ENCODE peak calls at places on chromosome 17, in ten cellular contexts. One of them, this sample, is unnamed.
A peak's percentile ranks its signal among the peaks of the same experiment; 100 is the strongest.

GRCh38 chr17:42402121-42402516 is 13.9 kb upstream of the STAT3 start:
- DNase-seq in dorsolateral prefrontal cortex: no peak
- DNase-seq in AG04449: no peak
- DNase-seq in K562: no peak
- DNase-seq in testis: no peak
- DNase-seq in brain microvascular endothelial cell: no peak
- DNase-seq in heart left ventricle: no peak
- DNase-seq in IMR-90: peak; percentile 57
- DNase-seq in GM06990: no peak
- DNase-seq in sigmoid colon: no peak
- DNase-seq in this sample: no peak

GRCh38 chr17:81413497-81414135 is 18.4 kb downstream of the BAHCC1 start:
- DNase-seq in heart left ventricle: no peak
- DNase-seq in IMR-90: no peak
- DNase-seq in testis: no peak
- DNase-seq in GM06990: no peak
- DNase-seq in brain microvascular endothelial cell: no peak
- DNase-seq in sigmoid colon: no peak
- DNase-seq in AG04449: no peak
- DNase-seq in K562: no peak
- DNase-seq in dorsolateral prefrontal cortex: no peak
- DNase-seq in this sample: no peak

GRCh38 chr17:43025290-43025657 is 243 bp downstream of the RND2 start:
- DNase-seq in K562: no peak
- DNase-seq in GM06990: no peak
- DNase-seq in AG04449: no peak
- DNase-seq in brain microvascular endothelial cell: no peak
- DNase-seq in testis: no peak
- DNase-seq in heart left ventricle: no peak
- DNase-seq in dorsolateral prefrontal cortex: no peak
- DNase-seq in sigmoid colon: no peak
- DNase-seq in IMR-90: no peak
- DNase-seq in this sample: no peak

GRCh38 chr17:38464723-38465419 is 36.6 kb downstream of the ARHGAP23 start:
- DNase-seq in GM06990: no peak
- DNase-seq in brain microvascular endothelial cell: peak; percentile 86
- DNase-seq in testis: peak; percentile 91
- DNase-seq in dorsolateral prefrontal cortex: peak; percentile 90
- DNase-seq in K562: peak; percentile 90
- DNase-seq in IMR-90: peak; percentile 94
- DNase-seq in heart left ventricle: peak; percentile 91
- DNase-seq in AG04449: peak; percentile 74
- DNase-seq in sigmoid colon: peak; percentile 97
- DNase-seq in this sample: no peak

GRCh38 chr17:3796822-3797170 is 4.2 kb downstream of the ITGAE start:
- DNase-seq in testis: no peak
- DNase-seq in GM06990: no peak
- DNase-seq in dorsolateral prefrontal cortex: no peak
- DNase-seq in brain microvascular endothelial cell: no peak
- DNase-seq in heart left ventricle: no peak
- DNase-seq in IMR-90: no peak
- DNase-seq in AG04449: no peak
- DNase-seq in sigmoid colon: no peak
- DNase-seq in K562: no peak
- DNase-seq in this sample: no peak

GRCh38 chr17:15967706-15968399 is 22.9 kb downstream of the ADORA2B start:
- DNase-seq in GM06990: no peak
- DNase-seq in AG04449: no peak
- DNase-seq in dorsolateral prefrontal cortex: no peak
- DNase-seq in K562: no peak
- DNase-seq in IMR-90: no peak
- DNase-seq in sigmoid colon: peak; percentile 17
- DNase-seq in brain microvascular endothelial cell: no peak
- DNase-seq in heart left ventricle: no peak
- DNase-seq in testis: no peak
- DNase-seq in this sample: no peak

GRCh38 chr17:66518677-66519076 is 216.3 kb downstream of the PRKCA start:
- DNase-seq in GM06990: no peak
- DNase-seq in IMR-90: no peak
- DNase-seq in AG04449: no peak
- DNase-seq in testis: no peak
- DNase-seq in sigmoid colon: no peak
- DNase-seq in K562: no peak
- DNase-seq in heart left ventricle: no peak
- DNase-seq in brain microvascular endothelial cell: no peak
- DNase-seq in dorsolateral prefrontal cortex: no peak
- DNase-seq in this sample: no peak

GRCh38 chr17:48175692-48176450 is 68.3 kb downstream of the SNX11 start:
- DNase-seq in sigmoid colon: no peak
- DNase-seq in testis: no peak
- DNase-seq in IMR-90: peak; percentile 30
- DNase-seq in K562: no peak
- DNase-seq in heart left ventricle: no peak
- DNase-seq in AG04449: peak; percentile 37
- DNase-seq in dorsolateral prefrontal cortex: no peak
- DNase-seq in GM06990: no peak
- DNase-seq in brain microvascular endothelial cell: peak; percentile 59
- DNase-seq in this sample: no peak

GRCh38 chr17:79106958-79107357 is 32.3 kb downstream of the ENGASE start:
- DNase-seq in dorsolateral prefrontal cortex: no peak
- DNase-seq in IMR-90: no peak
- DNase-seq in K562: no peak
- DNase-seq in sigmoid colon: no peak
- DNase-seq in brain microvascular endothelial cell: no peak
- DNase-seq in testis: no peak
- DNase-seq in heart left ventricle: no peak
- DNase-seq in AG04449: no peak
- DNase-seq in GM06990: no peak
- DNase-seq in this sample: no peak
- TF ChIP-seq CTCF in dorsolateral prefrontal cortex: no peak
- TF ChIP-seq CTCF in IMR-90: no peak
- TF ChIP-seq CTCF in K562: no peak
- TF ChIP-seq CTCF in sigmoid colon: no peak
- TF ChIP-seq CTCF in brain microvascular endothelial cell: no peak
- TF ChIP-seq CTCF in testis: no peak
- TF ChIP-seq CTCF in heart left ventricle: no peak
- TF ChIP-seq CTCF in AG04449: no peak
- TF ChIP-seq CTCF in GM06990: no peak
- TF ChIP-seq CTCF in this sample: no peak

GRCh38 chr17:74455025-74455585 is 11.3 kb upstream of the CD300A start:
- DNase-seq in IMR-90: no peak
- DNase-seq in heart left ventricle: peak; percentile 58
- DNase-seq in testis: no peak
- DNase-seq in dorsolateral prefrontal cortex: no peak
- DNase-seq in brain microvascular endothelial cell: no peak
- DNase-seq in AG04449: no peak
- DNase-seq in GM06990: no peak
- DNase-seq in K562: no peak
- DNase-seq in sigmoid colon: no peak
- DNase-seq in this sample: no peak

GRCh38 chr17:74458835-74459234 is 7.6 kb upstream of the CD300A start:
- DNase-seq in heart left ventricle: no peak
- DNase-seq in IMR-90: no peak
- DNase-seq in GM06990: no peak
- DNase-seq in testis: no peak
- DNase-seq in brain microvascular endothelial cell: no peak
- DNase-seq in AG04449: no peak
- DNase-seq in sigmoid colon: no peak
- DNase-seq in K562: no peak
- DNase-seq in dorsolateral prefrontal cortex: no peak
- DNase-seq in this sample: no peak

GRCh38 chr17:74457820-74458166 is 8.6 kb upstream of the CD300A start:
- DNase-seq in AG04449: no peak
- DNase-seq in heart left ventricle: no peak
- DNase-seq in sigmoid colon: no peak
- DNase-seq in brain microvascular endothelial cell: no peak
- DNase-seq in dorsolateral prefrontal cortex: no peak
- DNase-seq in IMR-90: no peak
- DNase-seq in testis: no peak
- DNase-seq in GM06990: no peak
- DNase-seq in K562: no peak
- DNase-seq in this sample: no peak

GRCh38 chr17:74459622-74460021 is 6.8 kb upstream of the CD300A start:
- DNase-seq in brain microvascular endothelial cell: no peak
- DNase-seq in GM06990: no peak
- DNase-seq in IMR-90: no peak
- DNase-seq in heart left ventricle: peak; percentile 36
- DNase-seq in AG04449: no peak
- DNase-seq in K562: no peak
- DNase-seq in testis: no peak
- DNase-seq in dorsolateral prefrontal cortex: no peak
- DNase-seq in sigmoid colon: no peak
- DNase-seq in this sample: no peak

DNA sequence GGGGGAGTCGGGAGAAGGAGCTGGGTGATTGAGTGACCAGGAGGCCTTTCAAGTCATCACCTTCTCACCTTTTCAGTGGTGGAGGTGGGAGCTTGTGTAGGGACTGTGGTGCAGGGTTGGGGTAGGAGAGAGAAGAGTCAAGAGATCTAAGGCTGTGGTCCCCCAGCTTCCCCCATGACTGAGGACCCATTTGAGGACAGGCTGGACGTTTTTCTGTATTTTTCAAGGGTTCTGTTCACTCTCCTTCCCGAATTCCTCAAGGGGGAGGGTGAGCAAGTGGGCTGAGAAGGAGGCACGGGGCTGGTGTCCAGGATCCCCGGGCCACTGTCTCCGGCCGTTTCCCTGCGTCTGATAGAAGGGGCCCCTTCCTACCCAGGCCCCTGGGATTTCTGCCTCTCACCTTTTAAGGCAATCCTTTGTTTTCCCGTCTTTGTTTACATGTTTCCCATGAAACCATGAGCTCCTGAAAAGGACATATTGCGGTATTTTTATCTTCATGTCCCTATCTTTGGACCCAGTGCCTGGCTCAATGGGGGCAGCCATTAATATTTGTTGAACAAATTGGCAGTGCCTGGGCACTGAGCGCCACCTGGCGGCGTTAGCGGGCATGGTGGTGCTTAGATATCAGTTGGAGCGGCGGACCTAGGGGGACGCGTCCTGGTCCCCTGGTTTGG is 9.2 kb upstream of the CD300A start:
- DNase-seq in testis: peak; percentile 83
- DNase-seq in sigmoid colon: peak; percentile 88
- DNase-seq in dorsolateral prefrontal cortex: peak; percentile 89
- DNase-seq in brain microvascular endothelial cell: peak; percentile 34
- DNase-seq in GM06990: peak; percentile 59
- DNase-seq in heart left ventricle: peak; percentile 90
- DNase-seq in AG04449: no peak
- DNase-seq in K562: peak; percentile 65
- DNase-seq in IMR-90: peak; percentile 30
- DNase-seq in this sample: no peak
- H3K4me3 ChIP-seq in testis: no peak overlapping the region
- H3K4me3 ChIP-seq in sigmoid colon: no peak overlapping the region
- H3K4me3 ChIP-seq in dorsolateral prefrontal cortex: no peak overlapping the region
- H3K4me3 ChIP-seq in brain microvascular endothelial cell: no peak overlapping the region
- H3K4me3 ChIP-seq in GM06990: no peak overlapping the region
- H3K4me3 ChIP-seq in heart left ventricle: no peak overlapping the region
- H3K4me3 ChIP-seq in AG04449: no peak overlapping the region
- H3K4me3 ChIP-seq in K562: no peak overlapping the region
- H3K4me3 ChIP-seq in IMR-90: no peak overlapping the region
- H3K4me3 ChIP-seq in this sample: no peak overlapping the region

DNA sequence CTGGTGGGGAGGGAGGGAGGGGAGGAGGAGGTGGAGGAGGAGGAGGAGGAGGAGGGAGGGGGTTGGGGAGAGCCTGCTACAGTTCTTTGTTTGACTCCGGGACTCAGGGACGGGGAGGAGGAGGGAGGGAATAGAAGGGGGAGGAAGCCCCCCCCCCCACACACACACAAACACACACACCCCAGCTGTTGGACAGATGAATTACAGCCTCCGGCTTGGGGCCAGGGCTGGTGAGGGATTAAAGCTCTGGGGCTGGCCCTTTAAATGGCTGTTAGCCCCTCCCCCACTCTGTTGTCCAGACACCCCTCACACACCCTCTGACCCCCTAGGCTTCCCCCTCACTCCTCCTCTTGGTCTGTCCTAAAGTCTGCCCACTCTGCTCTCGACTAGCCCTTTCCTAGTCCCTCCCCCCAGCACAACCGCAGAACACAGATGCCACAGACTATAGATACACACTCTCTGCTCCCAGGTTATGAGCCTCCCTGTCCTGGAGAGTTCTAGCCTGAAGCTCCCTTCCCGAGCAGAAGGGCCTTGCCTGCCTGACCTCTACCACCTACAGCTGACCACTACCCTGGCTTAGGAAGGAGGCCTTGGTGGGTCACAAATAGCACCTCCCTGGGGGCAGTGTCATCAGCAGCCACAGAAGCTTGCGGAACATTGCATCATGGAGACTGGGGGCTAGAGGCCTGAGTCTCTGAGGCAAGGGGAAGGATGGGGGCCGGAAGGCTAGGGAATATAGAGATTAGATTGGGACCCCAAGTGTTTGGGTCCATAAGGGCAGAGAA is 4.5 kb downstream of the KDM6B start:
- DNase-seq in heart left ventricle: no peak
- DNase-seq in GM06990: no peak
- DNase-seq in IMR-90: peak; percentile 78
- DNase-seq in sigmoid colon: peak; percentile 66
- DNase-seq in testis: peak; percentile 64
- DNase-seq in AG04449: no peak
- DNase-seq in dorsolateral prefrontal cortex: no peak
- DNase-seq in brain microvascular endothelial cell: peak; percentile 34
- DNase-seq in K562: peak; percentile 27
- DNase-seq in this sample: no peak
- TF ChIP-seq CTCF in heart left ventricle: no peak
- TF ChIP-seq CTCF in GM06990: no peak
- TF ChIP-seq CTCF in IMR-90: no peak
- TF ChIP-seq CTCF in sigmoid colon: no peak
- TF ChIP-seq CTCF in testis: no peak
- TF ChIP-seq CTCF in AG04449: no peak
- TF ChIP-seq CTCF in dorsolateral prefrontal cortex: no peak
- TF ChIP-seq CTCF in brain microvascular endothelial cell: no peak
- TF ChIP-seq CTCF in K562: no peak
- TF ChIP-seq CTCF in this sample: no peak

GRCh38 chr17:7211512-7212277 is 7.9 kb downstream of the DLG4 start:
- DNase-seq in brain microvascular endothelial cell: no peak
- DNase-seq in GM06990: no peak
- DNase-seq in heart left ventricle: no peak
- DNase-seq in IMR-90: no peak
- DNase-seq in dorsolateral prefrontal cortex: no peak
- DNase-seq in sigmoid colon: no peak
- DNase-seq in K562: no peak
- DNase-seq in testis: no peak
- DNase-seq in AG04449: no peak
- DNase-seq in this sample: no peak

GRCh38 chr17:7204828-7205461 is 14.7 kb downstream of the DLG4 start:
- DNase-seq in heart left ventricle: peak; percentile 89
- DNase-seq in K562: peak; percentile 95
- DNase-seq in dorsolateral prefrontal cortex: peak; percentile 79
- DNase-seq in IMR-90: peak; percentile 85
- DNase-seq in testis: peak; percentile 89
- DNase-seq in brain microvascular endothelial cell: peak; percentile 79
- DNase-seq in GM06990: peak; percentile 94
- DNase-seq in sigmoid colon: peak; percentile 94
- DNase-seq in AG04449: no peak
- DNase-seq in this sample: peak; percentile 62

GRCh38 chr17:7208027-7208571 is 11.5 kb downstream of the DLG4 start:
- DNase-seq in dorsolateral prefrontal cortex: no peak
- DNase-seq in AG04449: no peak
- DNase-seq in sigmoid colon: no peak
- DNase-seq in GM06990: no peak
- DNase-seq in IMR-90: no peak
- DNase-seq in testis: no peak
- DNase-seq in brain microvascular endothelial cell: no peak
- DNase-seq in K562: no peak
- DNase-seq in heart left ventricle: no peak
- DNase-seq in this sample: no peak

GRCh38 chr17:7207120-7208001 is 12.3 kb downstream of the DLG4 start:
- DNase-seq in sigmoid colon: no peak
- DNase-seq in heart left ventricle: peak; percentile 53
- DNase-seq in dorsolateral prefrontal cortex: no peak
- DNase-seq in testis: peak; percentile 46
- DNase-seq in K562: peak; percentile 31
- DNase-seq in GM06990: no peak
- DNase-seq in AG04449: no peak
- DNase-seq in IMR-90: peak; percentile 33
- DNase-seq in brain microvascular endothelial cell: no peak
- DNase-seq in this sample: no peak

DNA sequence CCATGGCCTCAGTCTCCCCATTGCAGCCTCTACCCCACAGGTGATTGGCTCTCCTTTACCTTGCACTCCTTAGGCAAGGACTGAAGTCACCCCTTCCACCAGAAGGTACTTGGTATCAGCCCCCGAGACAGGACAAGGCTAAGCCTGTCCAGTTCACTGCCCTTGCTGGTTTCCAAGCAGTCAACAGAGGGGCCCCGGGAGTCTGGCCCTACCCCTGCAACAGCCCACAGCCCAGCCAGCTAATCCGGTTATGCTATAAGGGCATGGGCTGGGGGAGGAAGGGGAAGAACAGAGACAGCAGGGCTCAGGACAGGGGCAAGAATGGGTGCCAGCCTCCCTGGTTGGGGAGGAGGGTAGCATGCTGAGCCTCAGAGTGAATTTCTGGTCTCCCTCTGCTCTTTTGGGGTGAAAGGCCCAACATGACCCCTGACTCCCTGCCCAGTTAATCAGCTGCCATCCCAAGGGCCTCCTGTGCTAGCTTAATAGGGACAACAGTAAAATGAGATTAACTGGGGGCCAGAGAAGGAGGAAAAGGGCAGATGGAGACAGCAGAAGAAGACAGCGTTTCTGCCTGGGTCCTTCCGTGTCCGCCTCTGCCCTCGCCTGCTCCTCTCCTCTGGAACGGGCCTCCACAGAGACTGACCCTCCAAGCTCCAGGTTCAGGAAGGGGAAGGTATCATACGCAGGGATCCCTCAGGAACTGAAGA is 10.7 kb downstream of the DLG4 start:
- DNase-seq in GM06990: no peak
- DNase-seq in dorsolateral prefrontal cortex: no peak
- DNase-seq in IMR-90: no peak
- DNase-seq in K562: no peak
- DNase-seq in sigmoid colon: no peak
- DNase-seq in testis: no peak
- DNase-seq in brain microvascular endothelial cell: no peak
- DNase-seq in AG04449: no peak
- DNase-seq in heart left ventricle: no peak
- DNase-seq in this sample: no peak
- H3K4me3 ChIP-seq in GM06990: no peak overlapping the region
- H3K4me3 ChIP-seq in dorsolateral prefrontal cortex: no peak overlapping the region
- H3K4me3 ChIP-seq in IMR-90: no peak overlapping the region
- H3K4me3 ChIP-seq in K562: no peak overlapping the region
- H3K4me3 ChIP-seq in sigmoid colon: no peak overlapping the region
- H3K4me3 ChIP-seq in testis: no peak overlapping the region
- H3K4me3 ChIP-seq in brain microvascular endothelial cell: no peak overlapping the region
- H3K4me3 ChIP-seq in AG04449: no peak overlapping the region
- H3K4me3 ChIP-seq in heart left ventricle: no peak overlapping the region
- H3K4me3 ChIP-seq in this sample: no peak overlapping the region

This sample was measured in GM12864.